ENCODE peak calls at places on chromosomes 6 and 20, in nine cellular contexts. W is DND-41, Y is neural progenitor cell, H is AG04450, J is cardiac muscle cell, P is psoas muscle, Z is left ventricle myocardium inferior, C is pancreas, F is spleen. R is an unnamed sample.

GRCh38 chr20:35144694-35145093 is 2.4 kb downstream of the EDEM2 start:
- DNase-seq in Y (no peak), F (peak), H (no peak), W (no peak), J (no peak), P (no peak), C (no peak), Z (no peak), R (peak)

GRCh38 chr20:32190608-32191415 is 16.7 kb downstream of the PLAGL2 start:
- DNase-seq in Z (no peak), C (no peak), H (no peak), J (no peak), P (no peak), F (no peak), Y (peak), W (no peak), R (no peak)

GRCh38 chr6:37653933-37654565 is 43.6 kb downstream of the MDGA1 start:
- DNase-seq in W (peak), H (no peak), J (no peak), P (no peak), Y (no peak), Z (no peak), C (no peak), F (no peak), R (peak)

GRCh38 chr6:74654296-74654695 is 551.6 kb downstream of the COL12A1 start:
- DNase-seq in Y (no peak), P (no peak), H (no peak), J (no peak), F (no peak), W (no peak), Z (no peak), C (no peak), R (no peak)

GRCh38 chr6:119873107-119873506 is 523.5 kb upstream of the MAN1A1 start:
- DNase-seq in Y (no peak), H (no peak), C (no peak), W (no peak), P (no peak), F (no peak), J (no peak), Z (no peak), R (no peak)

GRCh38 chr6:156897907-156898531 is 120.8 kb downstream of the ARID1B start:
- DNase-seq in J (no peak), C (no peak), Y (no peak), P (no peak), H (no peak), F (no peak), Z (no peak), W (no peak), R (no peak)

GRCh38 chr20:57205625-57206219 is 60.7 kb downstream of the BMP7 start:
- DNase-seq in J (peak), F (no peak), Z (no peak), W (no peak), Y (no peak), P (peak), C (no peak), H (no peak), R (no peak)

GRCh38 chr6:43355862-43356590 is 13.4 kb downstream of the ZNF318 start:
- DNase-seq in Z (no peak), J (peak), W (no peak), C (no peak), F (no peak), H (no peak), P (no peak), Y (peak), R (no peak)

GRCh38 chr20:47347661-47348462 is 8.6 kb downstream of the ZMYND8 start:
- DNase-seq in W (no peak), C (no peak), Y (no peak), Z (no peak), F (no peak), P (no peak), H (no peak), J (no peak), R (no peak)

GRCh38 chr6:17469006-17469972 is 75.9 kb downstream of the CAP2 start:
- DNase-seq in W (no peak), Z (no peak), P (no peak), F (no peak), H (no peak), J (no peak), Y (no peak), C (no peak), R (no peak)

GRCh38 chr20:44572551-44573500 is 9.6 kb upstream of the PKIG start:
- DNase-seq in Y (no peak), C (no peak), H (peak), P (peak), W (no peak), Z (peak), J (peak), F (no peak), R (no peak)
- H3K27ac ChIP-seq in Y (no peak), C (no peak), H (peak), P (peak), W (peak), Z (peak), J (peak), F (no peak), R (no peak)

GRCh38 chr6:96631248-96631647 is 68.3 kb downstream of the FHL5 start:
- DNase-seq in W (no peak), J (peak), H (no peak), F (no peak), C (no peak), Z (no peak), P (no peak), Y (no peak), R (no peak)

GRCh38 chr6:96621983-96622382 is 59.1 kb downstream of the FHL5 start:
- DNase-seq in P (no peak), H (no peak), F (no peak), C (no peak), W (no peak), J (no peak), Y (no peak), Z (no peak), R (no peak)

GRCh38 chr6:96620851-96621250 is 57.9 kb downstream of the FHL5 start:
- DNase-seq in P (no peak), Y (no peak), F (no peak), H (no peak), J (no peak), C (no peak), Z (no peak), W (no peak), R (no peak)

GRCh38 chr6:96624957-96625356 is 62.0 kb downstream of the FHL5 start:
- DNase-seq in Z (no peak), C (no peak), Y (no peak), F (no peak), J (no peak), P (no peak), H (no peak), W (no peak), R (no peak)

GRCh38 chr6:96626749-96627353 is 63.9 kb downstream of the FHL5 start:
- DNase-seq in H (peak), P (no peak), C (no peak), F (no peak), Z (no peak), W (no peak), Y (peak), J (peak), R (no peak)
- TF ChIP-seq CTCF in H (peak), P (peak), C (no peak), F (peak), Z (peak), W (peak), Y (peak), J (peak), R (no peak)

GRCh38 chr6:116036075-116036773 is 24.5 kb downstream of the FRK start:
- DNase-seq in W (no peak), Z (no peak), J (no peak), H (no peak), P (no peak), C (no peak), Y (no peak), F (no peak), R (no peak)
- H3K27ac ChIP-seq in W (no peak), Z (peak), J (no peak), H (no peak), P (no peak), C (no peak), Y (no peak), F (no peak), R (no peak)

GRCh38 chr6:127515234-127515793 is 3.8 kb downstream of the MTCL3 start:
- DNase-seq in Y (peak), P (no peak), W (no peak), J (peak), C (no peak), Z (no peak), F (no peak), H (no peak), R (no peak)
- TF ChIP-seq CTCF in Y (peak), P (no peak), W (peak), J (peak), C (no peak), Z (no peak), F (no peak), H (peak), R (no peak)

DNA sequence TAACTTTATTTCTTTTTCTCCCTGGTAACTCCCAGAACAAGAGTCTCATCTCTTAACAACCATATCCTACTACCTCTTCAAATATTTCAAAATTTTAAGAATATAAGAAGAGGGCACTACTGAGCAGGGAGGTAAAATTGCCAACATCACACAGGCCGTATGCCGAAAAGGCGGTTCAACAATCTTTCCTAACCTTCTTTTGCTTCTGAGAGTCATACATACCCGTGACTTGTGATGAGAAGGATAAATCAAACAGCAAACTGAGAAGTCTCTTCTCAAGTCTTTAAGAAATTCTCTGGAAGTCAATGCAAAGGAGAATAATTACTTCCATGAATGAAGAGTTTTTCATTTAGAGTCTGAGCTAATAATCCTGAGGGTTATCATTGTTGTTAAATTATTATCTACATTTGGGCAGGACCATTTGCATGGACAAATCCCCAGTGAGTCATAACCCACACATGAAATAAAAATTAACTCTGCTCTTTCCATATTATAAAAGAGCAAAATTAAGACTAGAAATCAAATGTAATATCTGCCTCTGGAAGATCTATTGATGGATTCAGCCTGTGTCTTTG is 22.4 kb upstream of the ILRUN start:
- DNase-seq in Z (no peak), J (no peak), P (no peak), W (no peak), F (no peak), H (no peak), C (no peak), Y (no peak), R (no peak)
- H3K27ac ChIP-seq in Z (no peak), J (no peak), P (no peak), W (no peak), F (no peak), H (no peak), C (no peak), Y (no peak), R (no peak)

DNA sequence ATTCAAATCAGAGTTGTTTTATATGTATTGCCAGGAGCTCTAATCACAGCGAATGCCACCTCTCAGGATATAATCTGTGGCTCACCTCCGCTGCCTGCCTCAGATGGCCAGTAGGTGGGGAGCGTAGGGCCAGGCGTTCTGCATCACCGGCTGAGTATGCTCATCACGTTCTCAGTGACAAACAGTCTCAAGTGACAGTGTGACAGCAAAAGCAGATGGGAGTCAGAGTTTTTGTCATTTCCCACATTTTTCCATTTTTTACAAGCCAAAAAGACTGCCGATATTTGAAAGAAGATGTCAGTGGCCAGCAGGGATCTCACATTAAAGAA is 208.7 kb downstream of the ALDH8A1 start:
- DNase-seq in H (no peak), W (no peak), J (no peak), F (no peak), P (no peak), C (no peak), Z (no peak), Y (peak), R (no peak)
- TF ChIP-seq CTCF in H (no peak), W (peak), J (peak), F (no peak), P (peak), C (no peak), Z (peak), Y (peak), R (no peak)

GRCh38 chr6:99568103-99568933 is at the start of gene CCNC:
- DNase-seq in Z (peak), Y (peak), C (peak), F (peak), W (peak), J (peak), P (peak), H (peak), R (peak)

GRCh38 chr6:99559056-99559455 is 9.4 kb downstream of the CCNC start:
- DNase-seq in Y (no peak), P (no peak), J (no peak), Z (no peak), F (no peak), W (no peak), H (no peak), C (no peak), R (no peak)

GRCh38 chr6:99563056-99563723 is 5.3 kb downstream of the CCNC start:
- DNase-seq in C (no peak), H (no peak), W (no peak), Y (no peak), Z (no peak), F (no peak), P (no peak), J (no peak), R (no peak)
- H3K27ac ChIP-seq in C (no peak), H (no peak), W (no peak), Y (no peak), Z (peak), F (no peak), P (peak), J (no peak), R (no peak)

GRCh38 chr6:70566751-70567382 is at the start of gene SDHAF4:
- DNase-seq in Y (peak), F (peak), W (peak), J (peak), H (peak), Z (peak), P (peak), C (peak), R (peak)
- TF ChIP-seq CTCF in Y (no peak), F (peak), W (no peak), J (no peak), H (peak), Z (peak), P (no peak), C (no peak), R (no peak)

GRCh38 chr6:5570641-5571040 is 309.3 kb downstream of the FARS2 start:
- DNase-seq in H (no peak), Y (no peak), J (no peak), W (no peak), Z (no peak), C (no peak), P (no peak), F (no peak), R (no peak)
- H3K27ac ChIP-seq in H (no peak), Y (no peak), J (no peak), W (no peak), Z (no peak), C (no peak), P (no peak), F (no peak), R (no peak)

GRCh38 chr6:20024979-20025378 is 187.3 kb downstream of the MBOAT1 start:
- DNase-seq in Z (no peak), W (no peak), Y (no peak), J (no peak), P (no peak), H (no peak), C (no peak), F (no peak), R (no peak)
- TF ChIP-seq CTCF in Z (no peak), W (no peak), Y (no peak), J (no peak), P (no peak), H (no peak), C (no peak), F (no peak), R (no peak)